ENCODE peak calls at places on chromosomes 16 and 17, in five cellular contexts. One of them, this sample, is unnamed.

GRCh38 chr16:75494184-75494583 is 1.1 kb downstream of the CHST6 start:
- DNase-seq in stomach: no peak
- DNase-seq in suprapubic skin: no peak
- DNase-seq in dorsolateral prefrontal cortex: no peak
- DNase-seq in CD8-positive, alpha-beta T cell: no peak
- DNase-seq in this sample: no peak

GRCh38 chr17:8162232-8162996 is at the start of gene VAMP2:
- DNase-seq in stomach: peak; percentile 86
- DNase-seq in suprapubic skin: peak; percentile 91
- DNase-seq in dorsolateral prefrontal cortex: peak; percentile 77
- DNase-seq in CD8-positive, alpha-beta T cell: peak; percentile 80
- DNase-seq in this sample: peak; percentile 64

GRCh38 chr16:11257131-11257938 is 1.3 kb upstream of the SOCS1 start:
- DNase-seq in stomach: peak; percentile 74
- DNase-seq in suprapubic skin: peak; percentile 86
- DNase-seq in dorsolateral prefrontal cortex: peak; percentile 67
- DNase-seq in CD8-positive, alpha-beta T cell: no peak
- DNase-seq in this sample: peak; percentile 84

GRCh38 chr17:49742256-49742655 is 21.7 kb downstream of the FAM117A start:
- DNase-seq in stomach: no peak
- DNase-seq in suprapubic skin: no peak
- DNase-seq in dorsolateral prefrontal cortex: no peak
- DNase-seq in CD8-positive, alpha-beta T cell: no peak
- DNase-seq in this sample: peak; percentile 61

GRCh38 chr17:54891176-54891821 is 9.4 kb upstream of the TOM1L1 start:
- DNase-seq in stomach: no peak
- DNase-seq in suprapubic skin: no peak
- DNase-seq in dorsolateral prefrontal cortex: no peak
- DNase-seq in CD8-positive, alpha-beta T cell: no peak
- DNase-seq in this sample: peak; percentile 74

GRCh38 chr17:64209983-64210382 is 53.1 kb downstream of the TEX2 start:
- DNase-seq in stomach: no peak
- DNase-seq in suprapubic skin: no peak
- DNase-seq in dorsolateral prefrontal cortex: no peak
- DNase-seq in CD8-positive, alpha-beta T cell: no peak
- DNase-seq in this sample: no peak

GRCh38 chr17:6503641-6504195 is 52.6 kb downstream of the PITPNM3 start:
- DNase-seq in stomach: no peak
- DNase-seq in suprapubic skin: no peak
- DNase-seq in dorsolateral prefrontal cortex: no peak
- DNase-seq in CD8-positive, alpha-beta T cell: no peak
- DNase-seq in this sample: no peak

GRCh38 chr17:50661795-50662391 is 27.2 kb downstream of the ABCC3 start:
- DNase-seq in stomach: peak; percentile 77
- DNase-seq in suprapubic skin: no peak
- DNase-seq in dorsolateral prefrontal cortex: no peak
- DNase-seq in CD8-positive, alpha-beta T cell: no peak
- DNase-seq in this sample: peak; percentile 91

GRCh38 chr17:65023791-65024190 is 32.7 kb downstream of the GNA13 start:
- DNase-seq in stomach: no peak
- DNase-seq in suprapubic skin: no peak
- DNase-seq in dorsolateral prefrontal cortex: no peak
- DNase-seq in CD8-positive, alpha-beta T cell: no peak
- DNase-seq in this sample: no peak

GRCh38 chr16:47847220-47847970 is 308.4 kb downstream of the ABCC12 start:
- DNase-seq in stomach: no peak
- DNase-seq in suprapubic skin: no peak
- DNase-seq in dorsolateral prefrontal cortex: no peak
- DNase-seq in CD8-positive, alpha-beta T cell: no peak
- DNase-seq in this sample: no peak

GRCh38 chr17:9839433-9839832 is 13.7 kb downstream of the GLP2R start:
- DNase-seq in stomach: no peak
- DNase-seq in suprapubic skin: no peak
- DNase-seq in dorsolateral prefrontal cortex: no peak
- DNase-seq in CD8-positive, alpha-beta T cell: no peak
- DNase-seq in this sample: peak; percentile 14

GRCh38 chr16:67760831-67761230 is 41.7 kb upstream of the GFOD2 start:
- DNase-seq in stomach: no peak
- DNase-seq in suprapubic skin: no peak
- DNase-seq in dorsolateral prefrontal cortex: no peak
- DNase-seq in CD8-positive, alpha-beta T cell: no peak
- DNase-seq in this sample: no peak

GRCh38 chr17:17784599-17785264 is 52.1 kb downstream of the SREBF1 start:
- DNase-seq in stomach: peak; percentile 43
- DNase-seq in suprapubic skin: no peak
- DNase-seq in dorsolateral prefrontal cortex: no peak
- DNase-seq in CD8-positive, alpha-beta T cell: no peak
- DNase-seq in this sample: no peak

GRCh38 chr16:56617212-56618085 is 8.1 kb upstream of the MT1E start:
- DNase-seq in stomach: peak; percentile 80
- DNase-seq in suprapubic skin: no peak
- DNase-seq in dorsolateral prefrontal cortex: peak; percentile 64
- DNase-seq in CD8-positive, alpha-beta T cell: peak; percentile 36
- DNase-seq in this sample: peak; percentile 75

GRCh38 chr17:40509626-40510327 is 8.4 kb upstream of the TNS4 start:
- DNase-seq in stomach: no peak
- DNase-seq in suprapubic skin: peak; percentile 60
- DNase-seq in dorsolateral prefrontal cortex: no peak
- DNase-seq in CD8-positive, alpha-beta T cell: no peak
- DNase-seq in this sample: no peak

GRCh38 chr16:71658771-71659170 is 32.8 kb downstream of the MARVELD3 start:
- DNase-seq in stomach: no peak
- DNase-seq in suprapubic skin: no peak
- DNase-seq in dorsolateral prefrontal cortex: no peak
- DNase-seq in CD8-positive, alpha-beta T cell: no peak
- DNase-seq in this sample: no peak

GRCh38 chr17:82871776-82872561 is 32.1 kb upstream of the ZNF750 start:
- DNase-seq in stomach: no peak
- DNase-seq in suprapubic skin: no peak
- DNase-seq in dorsolateral prefrontal cortex: no peak
- DNase-seq in CD8-positive, alpha-beta T cell: no peak
- DNase-seq in this sample: no peak

GRCh38 chr17:31541559-31541958 is 150.1 kb downstream of the RAB11FIP4 start:
- DNase-seq in stomach: no peak
- DNase-seq in suprapubic skin: no peak
- DNase-seq in dorsolateral prefrontal cortex: no peak
- DNase-seq in CD8-positive, alpha-beta T cell: no peak
- DNase-seq in this sample: no peak

GRCh38 chr17:4005296-4006164 is 41.3 kb upstream of the ATP2A3 start:
- DNase-seq in stomach: no peak
- DNase-seq in suprapubic skin: no peak
- DNase-seq in dorsolateral prefrontal cortex: no peak
- DNase-seq in CD8-positive, alpha-beta T cell: no peak
- DNase-seq in this sample: no peak

GRCh38 chr17:11140028-11140427 is 101.0 kb upstream of the SHISA6 start:
- DNase-seq in stomach: no peak
- DNase-seq in suprapubic skin: no peak
- DNase-seq in dorsolateral prefrontal cortex: peak; percentile 45
- DNase-seq in CD8-positive, alpha-beta T cell: no peak
- DNase-seq in this sample: no peak

GRCh38 chr17:17235212-17236174 is 1.5 kb downstream of the FLCN start:
- DNase-seq in stomach: no peak
- DNase-seq in suprapubic skin: no peak
- DNase-seq in dorsolateral prefrontal cortex: no peak
- DNase-seq in CD8-positive, alpha-beta T cell: no peak
- DNase-seq in this sample: peak; percentile 39

GRCh38 chr16:47938272-47938671 is 217.5 kb downstream of the ABCC12 start:
- DNase-seq in stomach: no peak
- DNase-seq in suprapubic skin: no peak
- DNase-seq in dorsolateral prefrontal cortex: no peak
- DNase-seq in CD8-positive, alpha-beta T cell: no peak
- DNase-seq in this sample: no peak

GRCh38 chr16:2031081-2031577 is 4.4 kb downstream of the NHERF2 start:
- DNase-seq in stomach: no peak
- DNase-seq in suprapubic skin: no peak
- DNase-seq in dorsolateral prefrontal cortex: no peak
- DNase-seq in CD8-positive, alpha-beta T cell: no peak
- DNase-seq in this sample: no peak

GRCh38 chr16:68640972-68641371 is 4.1 kb upstream of the CDH3 start:
- DNase-seq in stomach: peak; percentile 29
- DNase-seq in suprapubic skin: no peak
- DNase-seq in dorsolateral prefrontal cortex: no peak
- DNase-seq in CD8-positive, alpha-beta T cell: no peak
- DNase-seq in this sample: no peak

GRCh38 chr16:3021449-3022207 is 1.5 kb downstream of the TNFRSF12A start:
- DNase-seq in stomach: peak; percentile 80
- DNase-seq in suprapubic skin: peak; percentile 91
- DNase-seq in dorsolateral prefrontal cortex: peak; percentile 65
- DNase-seq in CD8-positive, alpha-beta T cell: peak; percentile 52
- DNase-seq in this sample: peak; percentile 80

GRCh38 chr17:40373324-40373723 is 8.8 kb upstream of the GJD3 start:
- DNase-seq in stomach: no peak
- DNase-seq in suprapubic skin: no peak
- DNase-seq in dorsolateral prefrontal cortex: no peak
- DNase-seq in CD8-positive, alpha-beta T cell: no peak
- DNase-seq in this sample: peak; percentile 76

GRCh38 chr16:85395913-85396878 is 216.9 kb upstream of the GSE1 start:
- DNase-seq in stomach: no peak
- DNase-seq in suprapubic skin: peak; percentile 73
- DNase-seq in dorsolateral prefrontal cortex: no peak
- DNase-seq in CD8-positive, alpha-beta T cell: no peak
- DNase-seq in this sample: peak; percentile 50

GRCh38 chr17:70041061-70041460 is 34.0 kb upstream of the KCNJ16 start:
- DNase-seq in stomach: no peak
- DNase-seq in suprapubic skin: no peak
- DNase-seq in dorsolateral prefrontal cortex: no peak
- DNase-seq in CD8-positive, alpha-beta T cell: no peak
- DNase-seq in this sample: no peak

GRCh38 chr17:2940352-2940751 is 123.1 kb downstream of the OR1D5 start:
- DNase-seq in stomach: peak; percentile 79
- DNase-seq in suprapubic skin: no peak
- DNase-seq in dorsolateral prefrontal cortex: peak; percentile 41
- DNase-seq in CD8-positive, alpha-beta T cell: no peak
- DNase-seq in this sample: no peak

DNA sequence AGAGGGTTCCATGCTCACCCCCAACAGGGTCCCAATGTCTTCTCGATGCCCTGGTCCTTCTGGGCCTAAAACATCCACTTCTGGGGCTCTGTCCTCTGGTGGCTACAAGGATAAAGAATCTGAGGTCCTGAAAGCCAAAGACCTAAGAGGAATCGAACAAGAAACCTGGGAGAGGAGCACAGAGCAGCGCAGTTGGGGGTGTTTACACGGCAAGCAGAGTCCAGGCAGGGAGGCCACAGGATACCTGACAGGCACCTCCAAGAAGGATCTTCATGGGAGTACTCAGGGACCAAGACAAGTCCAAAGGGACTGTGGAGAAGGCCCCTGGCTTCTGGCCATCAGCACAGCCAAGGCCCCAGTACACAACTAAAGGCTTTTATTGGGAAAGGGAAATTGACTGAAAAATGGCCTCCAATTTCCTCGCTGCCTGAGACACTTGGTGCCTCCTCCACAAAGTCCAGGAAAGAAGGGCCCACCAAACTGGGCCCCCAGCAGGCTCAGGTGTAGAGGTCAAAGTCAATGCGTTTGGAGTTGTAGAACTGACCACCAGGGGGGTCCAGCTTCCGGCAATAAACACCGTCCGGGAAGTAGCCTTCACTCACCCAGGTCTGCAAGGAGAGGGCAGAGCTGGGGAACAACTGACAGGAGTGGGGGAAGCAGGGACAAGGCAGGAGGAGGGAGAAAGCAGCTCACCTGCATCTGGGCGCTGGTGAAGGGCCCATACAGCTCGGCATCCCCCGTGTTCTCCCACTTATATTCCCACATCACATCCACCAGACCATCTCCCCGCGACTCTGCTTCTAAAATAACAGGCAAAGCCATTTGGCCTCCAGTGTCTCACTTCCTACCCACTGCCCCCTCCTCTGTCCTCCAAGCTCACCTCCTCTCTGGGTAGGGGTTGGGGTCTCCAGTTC is 2.4 kb downstream of the CD2BP2 start:
- DNase-seq in stomach: no peak
- DNase-seq in suprapubic skin: peak; percentile 62
- DNase-seq in dorsolateral prefrontal cortex: no peak
- DNase-seq in CD8-positive, alpha-beta T cell: no peak
- DNase-seq in this sample: no peak
- TF ChIP-seq CTCF in stomach: no peak
- TF ChIP-seq CTCF in suprapubic skin: no peak
- TF ChIP-seq CTCF in dorsolateral prefrontal cortex: no peak
- TF ChIP-seq CTCF in CD8-positive, alpha-beta T cell: no peak
- TF ChIP-seq CTCF in this sample: no peak

GRCh38 chr17:76570877-76571471 is 14.7 kb downstream of the ST6GALNAC2 start:
- DNase-seq in stomach: no peak
- DNase-seq in suprapubic skin: no peak
- DNase-seq in dorsolateral prefrontal cortex: no peak
- DNase-seq in CD8-positive, alpha-beta T cell: no peak
- DNase-seq in this sample: no peak
- TF ChIP-seq CTCF in stomach: no peak
- TF ChIP-seq CTCF in suprapubic skin: no peak
- TF ChIP-seq CTCF in dorsolateral prefrontal cortex: no peak
- TF ChIP-seq CTCF in CD8-positive, alpha-beta T cell: no peak
- TF ChIP-seq CTCF in this sample: no peak

DNA sequence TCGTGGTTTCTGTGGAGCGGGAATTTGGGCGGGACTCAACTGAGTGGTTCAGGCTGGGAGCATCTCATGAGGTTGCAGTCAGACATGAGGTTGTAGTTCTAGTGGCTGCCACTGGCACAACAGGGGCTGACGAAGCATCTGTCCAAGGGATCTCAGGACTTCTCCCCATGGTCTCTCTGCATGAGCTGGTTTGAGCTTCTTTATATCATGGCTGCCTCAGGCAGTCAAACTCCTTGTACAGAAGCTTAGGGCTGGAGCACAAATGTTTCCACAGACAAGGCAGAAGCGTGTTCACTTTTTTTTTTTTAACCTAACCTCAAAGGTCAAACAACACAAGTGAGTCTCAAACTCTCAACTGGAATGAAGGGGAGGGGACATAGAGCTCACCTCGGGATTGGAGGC is 243.3 kb downstream of the MSI2 start:
- DNase-seq in stomach: no peak
- DNase-seq in suprapubic skin: no peak
- DNase-seq in dorsolateral prefrontal cortex: no peak
- DNase-seq in CD8-positive, alpha-beta T cell: no peak
- DNase-seq in this sample: no peak
- TF ChIP-seq CTCF in stomach: no peak
- TF ChIP-seq CTCF in suprapubic skin: no peak
- TF ChIP-seq CTCF in dorsolateral prefrontal cortex: no peak
- TF ChIP-seq CTCF in CD8-positive, alpha-beta T cell: no peak
- TF ChIP-seq CTCF in this sample: no peak

DNA sequence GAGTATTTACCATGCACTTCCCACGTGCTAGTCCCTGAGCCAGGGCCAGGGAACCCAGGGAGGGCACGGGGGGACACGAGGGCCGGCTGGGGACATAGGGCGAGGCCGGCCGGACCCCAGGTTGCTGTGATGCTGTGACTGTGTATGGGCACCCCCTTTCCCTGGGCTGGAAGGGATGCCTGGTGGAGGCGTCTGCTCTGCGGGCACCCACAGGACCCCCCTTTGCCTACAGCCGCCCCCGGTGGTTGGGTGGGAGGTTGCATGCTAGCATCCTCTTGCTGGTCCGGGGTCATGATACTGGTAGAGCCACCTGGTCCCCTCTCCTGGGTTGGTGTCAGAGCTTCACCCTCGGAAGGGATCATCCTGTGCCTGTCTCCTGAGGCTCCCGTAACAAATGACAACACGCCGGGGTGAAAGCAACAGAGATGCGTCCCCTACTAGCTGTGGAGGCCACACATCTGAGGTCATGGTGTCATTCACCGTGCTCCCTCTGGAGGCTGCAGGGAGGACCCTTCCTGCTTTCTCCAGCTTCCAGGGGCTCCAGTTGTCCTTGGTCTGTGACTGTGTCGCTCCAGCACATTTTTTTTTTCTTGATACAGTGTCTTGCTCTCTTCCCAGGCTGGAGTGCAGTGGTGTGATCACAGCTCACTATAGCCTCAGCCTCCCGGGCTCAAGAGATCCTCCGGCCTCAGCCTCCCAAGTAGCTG is 3.1 kb upstream of the CIAO3 start:
- DNase-seq in stomach: no peak
- DNase-seq in suprapubic skin: no peak
- DNase-seq in dorsolateral prefrontal cortex: no peak
- DNase-seq in CD8-positive, alpha-beta T cell: no peak
- DNase-seq in this sample: no peak
- TF ChIP-seq CTCF in stomach: no peak
- TF ChIP-seq CTCF in suprapubic skin: no peak
- TF ChIP-seq CTCF in dorsolateral prefrontal cortex: no peak
- TF ChIP-seq CTCF in CD8-positive, alpha-beta T cell: no peak
- TF ChIP-seq CTCF in this sample: peak; percentile 12